ENCODE peak calls at places on chromosomes 5 and 9, in six cellular contexts. One of them, this sample, is unnamed.

GRCh38 chr5:1281038-1281882 is 13.6 kb downstream of the TERT start:
- DNase-seq in erythroblast: no peak
- DNase-seq in ovary: no peak
- DNase-seq in T-helper 17 cell: no peak
- DNase-seq in aorta: peak; percentile 20
- DNase-seq in transverse colon: no peak
- DNase-seq in this sample: no peak

GRCh38 chr5:118044169-118044568 is 944.2 kb downstream of the DTWD2 start:
- DNase-seq in ovary: no peak
- DNase-seq in aorta: no peak
- DNase-seq in erythroblast: no peak
- DNase-seq in T-helper 17 cell: no peak
- DNase-seq in transverse colon: no peak
- DNase-seq in this sample: no peak

GRCh38 chr5:151126199-151126645 is 31.4 kb downstream of the ANXA6 start:
- DNase-seq in T-helper 17 cell: peak; percentile 57
- DNase-seq in aorta: peak; percentile 87
- DNase-seq in ovary: peak; percentile 74
- DNase-seq in transverse colon: peak; percentile 77
- DNase-seq in erythroblast: peak; percentile 68
- DNase-seq in this sample: peak; percentile 91

GRCh38 chr5:80712914-80713313 is 58.1 kb upstream of the DHFR start:
- DNase-seq in transverse colon: no peak
- DNase-seq in ovary: no peak
- DNase-seq in aorta: no peak
- DNase-seq in T-helper 17 cell: no peak
- DNase-seq in erythroblast: no peak
- DNase-seq in this sample: no peak

GRCh38 chr5:54360925-54361662 is 50.7 kb upstream of the ARL15 start:
- DNase-seq in T-helper 17 cell: no peak
- DNase-seq in aorta: no peak
- DNase-seq in erythroblast: no peak
- DNase-seq in ovary: no peak
- DNase-seq in transverse colon: no peak
- DNase-seq in this sample: no peak

GRCh38 chr5:148090200-148090599 is 26.4 kb downstream of the SPINK5 start:
- DNase-seq in aorta: no peak
- DNase-seq in transverse colon: no peak
- DNase-seq in T-helper 17 cell: no peak
- DNase-seq in erythroblast: no peak
- DNase-seq in ovary: no peak
- DNase-seq in this sample: no peak

GRCh38 chr5:119578937-119579336 is 50.4 kb upstream of the FAM170A start:
- DNase-seq in erythroblast: peak; percentile 62
- DNase-seq in ovary: no peak
- DNase-seq in transverse colon: no peak
- DNase-seq in aorta: no peak
- DNase-seq in T-helper 17 cell: no peak
- DNase-seq in this sample: no peak

GRCh38 chr5:59661939-59662615 is 231.4 kb downstream of the PDE4D start:
- DNase-seq in transverse colon: no peak
- DNase-seq in erythroblast: no peak
- DNase-seq in T-helper 17 cell: no peak
- DNase-seq in ovary: no peak
- DNase-seq in aorta: no peak
- DNase-seq in this sample: no peak

GRCh38 chr9:108477538-108478006 is 378.2 kb downstream of the ACTL7B start:
- DNase-seq in T-helper 17 cell: no peak
- DNase-seq in transverse colon: peak; percentile 71
- DNase-seq in ovary: no peak
- DNase-seq in aorta: no peak
- DNase-seq in erythroblast: no peak
- DNase-seq in this sample: no peak

This sample was measured in mesenteric fat pad.